ENCODE peak calls at places on chromosomes 3 and 15, in seven cellular contexts. D, L, A, V, P, Y and T are unnamed samples.

GRCh38 chr15:96428742-96429141 is 98.2 kb downstream of the NR2F2 start:
- DNase-seq in D (no peak), A (peak; percentile 73), V (peak; percentile 77), P (no peak), Y (no peak), L (peak; percentile 96), T (peak; percentile 34)

GRCh38 chr3:190826018-190826417 is 36.5 kb downstream of the GMNC start:
- DNase-seq in Y (no peak), L (no peak), V (no peak), A (no peak), P (no peak), D (no peak), T (no peak)

GRCh38 chr15:67839358-67839928 is 402 bp downstream of the RNU6-1 start:
- DNase-seq in A (peak; percentile 79), D (no peak), P (no peak), V (peak; percentile 65), Y (no peak), L (peak; percentile 27), T (peak; percentile 66)

GRCh38 chr3:59133350-59133749 is 83.5 kb upstream of the CFAP20DC start:
- DNase-seq in V (no peak), P (no peak), L (peak; percentile 81), A (no peak), D (no peak), Y (no peak), T (no peak)

GRCh38 chr3:157844770-157845522 is 261.3 kb downstream of the SHOX2 start:
- DNase-seq in P (no peak), V (no peak), Y (no peak), A (no peak), D (no peak), L (no peak), T (no peak)

GRCh38 chr3:72152551-72153476 is 367.9 kb upstream of the PROK2 start:
- DNase-seq in P (no peak), V (peak; percentile 70), A (no peak), D (no peak), L (peak; percentile 69), Y (no peak), T (no peak)

GRCh38 chr3:105222568-105223093 is 144.1 kb upstream of the ALCAM start:
- DNase-seq in A (no peak), Y (no peak), V (no peak), D (peak; percentile 45), L (no peak), P (no peak), T (peak; percentile 10)

GRCh38 chr3:114143817-114144216 is 35.0 kb downstream of the DRD3 start:
- DNase-seq in D (no peak), A (no peak), Y (no peak), P (no peak), V (no peak), L (no peak), T (no peak)

GRCh38 chr3:157463819-157464218 is 27.2 kb downstream of the PTX3 start:
- DNase-seq in Y (no peak), D (no peak), A (no peak), V (no peak), P (no peak), L (peak; percentile 46), T (no peak)

GRCh38 chr3:24401811-24402185 is 92.9 kb downstream of the THRB start:
- DNase-seq in A (no peak), P (no peak), D (no peak), Y (no peak), L (no peak), V (no peak), T (no peak)

GRCh38 chr3:24400450-24400849 is 94.2 kb downstream of the THRB start:
- DNase-seq in Y (no peak), D (no peak), V (no peak), A (no peak), P (no peak), L (no peak), T (no peak)

GRCh38 chr3:24401090-24401810 is 93.4 kb downstream of the THRB start:
- DNase-seq in D (no peak), Y (no peak), P (no peak), V (peak; percentile 19), A (no peak), L (no peak), T (no peak)

GRCh38 chr3:24399614-24400013 is 95.0 kb downstream of the THRB start:
- DNase-seq in V (no peak), A (no peak), D (no peak), Y (no peak), P (no peak), L (no peak), T (no peak)

DNA sequence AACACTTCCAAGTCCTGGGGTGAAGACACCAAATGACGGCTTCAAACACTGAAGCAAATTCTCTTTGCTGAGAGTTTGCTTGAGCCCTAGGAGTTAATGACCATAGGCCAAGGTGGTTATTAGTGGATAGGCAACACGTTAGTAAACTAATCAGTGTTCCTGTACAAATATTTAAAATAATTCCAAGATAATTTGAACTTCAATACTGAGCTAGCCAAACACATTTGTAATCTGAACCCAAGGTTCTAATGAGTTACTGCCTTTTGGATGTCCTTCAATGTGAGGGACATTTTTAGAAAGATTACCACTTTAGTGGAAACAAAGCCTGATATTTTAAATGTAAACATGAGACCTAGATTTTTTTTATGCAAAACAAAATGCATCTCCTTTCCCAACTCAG is 94.6 kb downstream of the THRB start:
- DNase-seq in V (no peak), Y (no peak), P (no peak), A (no peak), D (no peak), L (no peak), T (no peak)
- H3K4me2 ChIP-seq in V (no peak overlapping the region), Y (no peak overlapping the region), P (no peak overlapping the region), A (no peak overlapping the region), D (no peak overlapping the region), L (no peak overlapping the region), T (no peak overlapping the region)

GRCh38 chr3:45126730-45127129 is 19.4 kb downstream of the CDCP1 start:
- DNase-seq in Y (no peak), P (no peak), D (no peak), V (no peak), A (no peak), L (no peak), T (no peak)
- H3K18ac ChIP-seq in Y (no peak overlapping the region), P (no peak overlapping the region), D (no peak overlapping the region), V (no peak overlapping the region), A (no peak overlapping the region), L (peak overlapping the region; percentile 96), T (no peak overlapping the region)

GRCh38 chr15:98743177-98743576 is 94.8 kb downstream of the IGF1R start:
- DNase-seq in V (no peak), A (no peak), Y (no peak), L (no peak), D (no peak), P (no peak), T (no peak)

GRCh38 chr15:98737721-98738120 is 89.4 kb downstream of the IGF1R start:
- DNase-seq in A (no peak), L (no peak), V (no peak), D (no peak), P (no peak), Y (no peak), T (no peak)

GRCh38 chr15:98740963-98741362 is 92.6 kb downstream of the IGF1R start:
- DNase-seq in D (no peak), P (no peak), Y (no peak), L (no peak), V (no peak), A (no peak), T (no peak)

GRCh38 chr15:98738689-98739411 is 90.5 kb downstream of the IGF1R start:
- DNase-seq in P (no peak), Y (no peak), L (no peak), A (peak; percentile 86), D (no peak), V (no peak), T (no peak)

GRCh38 chr15:98740295-98740694 is 92.0 kb downstream of the IGF1R start:
- DNase-seq in L (no peak), D (no peak), Y (no peak), P (no peak), V (no peak), A (no peak), T (no peak)
- H3K4me2 ChIP-seq in L (no peak overlapping the region), D (no peak overlapping the region), Y (no peak overlapping the region), P (no peak overlapping the region), V (no peak overlapping the region), A (no peak overlapping the region), T (no peak overlapping the region)

GRCh38 chr3:169041677-169042171 is 621.8 kb downstream of the MECOM start:
- DNase-seq in Y (no peak), V (peak; percentile 73), D (no peak), A (peak; percentile 48), P (no peak), L (peak; percentile 80), T (peak; percentile 81)

GRCh38 chr3:169044341-169045113 is 619.0 kb downstream of the MECOM start:
- DNase-seq in L (peak; percentile 85), A (peak; percentile 60), Y (no peak), V (peak; percentile 11), D (no peak), P (no peak), T (no peak)
- H3K18ac ChIP-seq in L (peak overlapping the region; percentile 82), A (no peak overlapping the region), Y (no peak overlapping the region), V (no peak overlapping the region), D (no peak overlapping the region), P (no peak overlapping the region), T (no peak overlapping the region)

DNA sequence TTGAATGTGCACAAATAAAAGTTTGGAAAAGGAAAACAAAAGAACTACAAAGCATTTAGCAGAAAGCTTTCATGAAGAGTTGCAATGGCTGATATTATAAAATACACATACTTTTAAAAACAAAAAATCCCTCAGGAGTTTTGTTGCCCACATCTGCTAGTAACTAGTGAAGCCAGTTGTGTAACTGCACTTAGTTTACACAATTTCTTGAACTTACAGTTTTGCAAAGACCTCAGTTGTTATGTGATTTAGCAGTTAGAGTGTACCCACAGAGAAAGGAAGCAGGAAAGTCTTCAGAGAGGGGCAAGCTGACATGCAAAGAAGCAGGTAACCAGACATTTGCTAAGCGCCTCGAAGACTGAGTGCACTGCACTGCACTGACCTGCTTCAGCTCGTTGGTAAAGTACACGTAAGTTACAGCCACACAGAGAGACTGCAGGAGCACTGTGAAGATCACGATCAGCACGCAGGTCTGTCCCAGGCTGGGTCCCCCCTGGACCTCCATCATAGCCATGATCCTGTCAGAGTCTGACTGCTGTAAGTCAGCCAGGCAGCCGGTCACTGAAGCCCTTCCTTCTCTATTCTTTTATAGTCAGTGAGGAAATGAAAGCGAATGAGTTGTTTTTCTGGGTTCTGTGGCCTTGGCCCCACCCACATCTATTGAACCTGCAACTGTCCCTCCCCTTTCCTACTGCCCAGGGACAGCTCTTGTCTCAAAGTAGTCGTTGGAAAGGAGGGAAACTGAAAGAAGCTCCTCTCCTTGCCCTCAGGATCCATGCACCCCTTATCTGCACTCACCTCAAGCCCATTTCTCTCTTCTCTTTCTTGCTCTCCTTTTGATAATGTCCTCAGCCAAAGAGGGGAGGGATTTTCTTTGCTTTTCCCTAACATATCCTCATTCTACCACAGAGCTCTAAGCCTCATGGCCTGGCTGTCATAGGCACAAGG is at the start of gene TNFSF10:
- DNase-seq in Y (no peak), P (no peak), V (peak; percentile 15), A (peak; percentile 59), L (peak; percentile 22), D (peak; percentile 39), T (no peak)
- H3K4me2 ChIP-seq in Y (peak within 1 kb of the TSS; percentile 16), P (no peak within 1 kb of the TSS), V (no peak within 1 kb of the TSS), A (no peak within 1 kb of the TSS), L (peak within 1 kb of the TSS; percentile 58), D (peak within 1 kb of the TSS; percentile 45), T (no peak within 1 kb of the TSS)